ENCODE peak calls at places on chromosomes 11 and 22, in eight cellular contexts. U is MM.1S, D is ovary, Z is IMR-90, E is thyroid gland, S is tibial nerve, T is left lung, X is PC-9. H is an unnamed sample.

GRCh38 chr11:69636512-69636866 is 4.5 kb upstream of the CCND1 start:
- DNase-seq in U (peak; percentile 39), D (no peak), Z (peak; percentile 90), E (peak; percentile 83), S (peak; percentile 64), T (peak; percentile 65), X (peak; percentile 73), H (peak; percentile 53)

GRCh38 chr11:109960831-109961230 is 132.4 kb upstream of the ZC3H12C start:
- DNase-seq in U (no peak), D (peak; percentile 80), Z (peak; percentile 79), E (peak; percentile 45), S (peak; percentile 58), T (peak; percentile 43), X (no peak), H (no peak)

GRCh38 chr11:73186294-73186850 is 31.7 kb upstream of the P2RY2 start:
- DNase-seq in U (no peak), D (no peak), Z (no peak), E (no peak), S (no peak), T (no peak), X (no peak), H (no peak)

GRCh38 chr11:57432017-57432590 is 5.2 kb upstream of the SLC43A3 start:
- DNase-seq in U (no peak), D (no peak), Z (no peak), E (no peak), S (peak; percentile 29), T (peak; percentile 34), X (no peak), H (no peak)

GRCh38 chr11:108093128-108093904 is 28.1 kb upstream of the ACAT1 start:
- DNase-seq in U (no peak), D (no peak), Z (peak; percentile 78), E (no peak), S (no peak), T (no peak), X (peak; percentile 46), H (no peak)

GRCh38 chr11:72625746-72626636 is 48.2 kb downstream of the PDE2A start:
- DNase-seq in U (no peak), D (peak; percentile 73), Z (peak; percentile 27), E (peak; percentile 35), S (peak; percentile 23), T (peak; percentile 42), X (no peak), H (no peak)

GRCh38 chr11:116851631-116852030 is 14.2 kb upstream of the APOA1 start:
- DNase-seq in U (no peak), D (no peak), Z (no peak), E (no peak), S (no peak), T (no peak), X (no peak), H (no peak)

GRCh38 chr11:76141901-76142300 is 64.4 kb downstream of the WNT11 start:
- DNase-seq in U (no peak), D (no peak), Z (peak; percentile 5), E (no peak), S (no peak), T (no peak), X (no peak), H (no peak)

GRCh38 chr11:47152953-47153950 is 23.4 kb downstream of the ARFGAP2 start:
- DNase-seq in U (peak; percentile 49), D (peak; percentile 86), Z (peak; percentile 80), E (peak; percentile 75), S (peak; percentile 93), T (peak; percentile 63), X (peak; percentile 66), H (no peak)

GRCh38 chr11:129695543-129696308 is 119.9 kb upstream of the TMEM45B start:
- DNase-seq in U (peak; percentile 81), D (no peak), Z (peak; percentile 13), E (peak; percentile 73), S (no peak), T (peak; percentile 58), X (peak; percentile 46), H (no peak)

GRCh38 chr11:86674965-86675364 is 2.5 kb upstream of the ME3 start:
- DNase-seq in U (no peak), D (no peak), Z (no peak), E (no peak), S (no peak), T (no peak), X (no peak), H (no peak)

GRCh38 chr11:80860632-80861031 is 1419.8 kb upstream of the TENM4 start:
- DNase-seq in U (no peak), D (no peak), Z (no peak), E (no peak), S (no peak), T (no peak), X (peak; percentile 38), H (no peak)

GRCh38 chr11:120306519-120307242 is 18.4 kb upstream of the TLCD5 start:
- DNase-seq in U (no peak), D (no peak), Z (peak; percentile 91), E (no peak), S (no peak), T (no peak), X (peak; percentile 89), H (peak; percentile 46)

GRCh38 chr11:113885897-113886296 is 10.5 kb upstream of the USP28 start:
- DNase-seq in U (no peak), D (no peak), Z (no peak), E (no peak), S (no peak), T (no peak), X (peak; percentile 84), H (no peak)

GRCh38 chr11:73210916-73211667 is 7.0 kb upstream of the P2RY2 start:
- DNase-seq in U (no peak), D (no peak), Z (no peak), E (no peak), S (no peak), T (no peak), X (no peak), H (no peak)

GRCh38 chr11:58006940-58007339 is 16.7 kb upstream of the OR9Q1 start:
- DNase-seq in U (no peak), D (no peak), Z (peak; percentile 78), E (no peak), S (no peak), T (no peak), X (no peak), H (no peak)

GRCh38 chr11:72751293-72752087 is 718 bp downstream of the ARAP1 start:
- DNase-seq in U (no peak), D (no peak), Z (no peak), E (peak; percentile 42), S (no peak), T (peak; percentile 73), X (no peak), H (no peak)

GRCh38 chr22:23984430-23984829 is 4.5 kb downstream of the GSTT2 start:
- DNase-seq in U (peak; percentile 22), D (no peak), Z (peak; percentile 38), E (no peak), S (no peak), T (no peak), X (peak; percentile 57), H (no peak)

GRCh38 chr11:128470081-128470480 is 117.3 kb downstream of the ETS1 start:
- DNase-seq in U (peak; percentile 19), D (no peak), Z (no peak), E (no peak), S (no peak), T (no peak), X (no peak), H (no peak)

GRCh38 chr11:37942081-37942480 is 1344.0 kb upstream of the RAG2 start:
- DNase-seq in U (no peak), D (no peak), Z (no peak), E (no peak), S (no peak), T (no peak), X (no peak), H (peak; percentile 13)

GRCh38 chr11:17755891-17756290 is 21.3 kb downstream of the KCNC1 start:
- DNase-seq in U (no peak), D (no peak), Z (no peak), E (no peak), S (no peak), T (no peak), X (no peak), H (no peak)

GRCh38 chr11:16248248-16248647 is 108.1 kb downstream of the SOX6 start:
- DNase-seq in U (no peak), D (no peak), Z (no peak), E (no peak), S (no peak), T (no peak), X (no peak), H (no peak)

GRCh38 chr11:109859325-109859724 is 233.9 kb upstream of the ZC3H12C start:
- DNase-seq in U (no peak), D (no peak), Z (peak; percentile 92), E (no peak), S (no peak), T (no peak), X (no peak), H (no peak)

DNA sequence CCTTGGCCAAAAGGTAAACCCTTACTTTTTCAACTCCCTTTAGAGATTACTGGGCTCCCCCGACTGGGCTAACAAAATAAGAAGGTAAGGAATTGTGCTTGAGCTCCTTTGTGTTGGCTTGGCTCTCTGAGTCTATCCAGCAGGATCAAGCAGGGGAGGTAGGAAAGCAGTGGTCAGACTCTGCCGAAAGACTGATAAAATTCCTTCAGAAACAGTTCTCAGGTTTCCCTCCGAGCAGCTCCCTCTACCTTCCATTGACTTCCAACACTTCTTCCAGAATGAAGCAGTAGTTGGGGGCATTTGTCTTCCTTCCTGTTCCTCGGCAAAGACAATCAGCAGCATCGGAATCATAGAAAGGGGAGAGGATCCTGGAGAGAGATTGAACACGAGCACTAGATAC is 16.1 kb upstream of the CARD18 start:
- DNase-seq in U (no peak), D (no peak), Z (no peak), E (no peak), S (no peak), T (no peak), X (no peak), H (no peak)
- TF ChIP-seq CTCF in U (no peak), D (no peak), Z (no peak), E (no peak), S (no peak), T (no peak), X (no peak), H (no peak)

GRCh38 chr11:18792066-18792591 is 531 bp upstream of the PTPN5 start:
- DNase-seq in U (no peak), D (no peak), Z (no peak), E (no peak), S (no peak), T (no peak), X (no peak), H (no peak)
- H3K4me3 ChIP-seq in U (no peak overlapping the region), D (no peak overlapping the region), Z (no peak overlapping the region), E (no peak overlapping the region), S (peak overlapping the region; percentile 23), T (peak overlapping the region; percentile 29), X (no peak overlapping the region), H (no peak overlapping the region)

GRCh38 chr11:45870706-45871105 is 14.7 kb upstream of the MAPK8IP1 start:
- DNase-seq in U (no peak), D (no peak), Z (no peak), E (no peak), S (no peak), T (no peak), X (no peak), H (no peak)
- H3K36me3 ChIP-seq in U (peaks cover 7% of the 10 kb centered on the region), D (no peaks in the 10 kb centered on the region), Z (peaks cover 55% of the 10 kb centered on the region), E (peaks cover 69% of the 10 kb centered on the region), S (no peaks in the 10 kb centered on the region), T (no peaks in the 10 kb centered on the region), X (peaks cover 7% of the 10 kb centered on the region), H (peaks cover 39% of the 10 kb centered on the region)

DNA sequence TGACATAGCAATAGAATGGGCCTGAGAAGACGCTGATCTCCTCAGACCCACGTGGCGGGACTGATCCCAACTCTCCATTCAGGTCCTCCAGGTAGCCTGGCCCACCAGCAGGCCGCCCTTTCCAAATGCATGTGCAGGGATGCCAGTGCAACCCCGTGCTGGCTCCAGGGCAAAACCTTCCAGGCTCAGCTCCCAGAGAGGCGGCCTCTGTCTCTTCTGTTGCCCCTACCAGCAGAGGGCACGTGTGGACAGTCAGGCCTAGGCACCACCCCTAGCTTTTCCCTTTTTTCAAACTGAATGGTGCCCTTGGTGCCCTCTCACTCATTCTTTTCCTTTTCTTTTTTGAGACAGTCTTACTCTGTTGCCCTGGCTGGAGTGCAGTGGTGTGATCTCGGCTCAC is 121.7 kb downstream of the OSBP2 start:
- DNase-seq in U (no peak), D (no peak), Z (no peak), E (no peak), S (no peak), T (no peak), X (no peak), H (no peak)
- TF ChIP-seq CTCF in U (no peak), D (no peak), Z (no peak), E (no peak), S (no peak), T (no peak), X (peak; percentile 29), H (no peak)

H was measured in BJ.